ENCODE peak calls at places on chromosome 19, in seven cellular contexts. U, Z, O, K, P, V and S are unnamed samples.

GRCh38 chr19:475360-475759 is 14.5 kb upstream of the SHC2 start:
- DNase-seq in U (no peak), Z (no peak), O (no peak), K (no peak), P (no peak), V (no peak), S (no peak)

GRCh38 chr19:34998777-34999497 is 1.2 kb upstream of the GRAMD1A start:
- DNase-seq in U (no peak), Z (no peak), O (no peak), K (no peak), P (no peak), V (no peak), S (no peak)

GRCh38 chr19:54218960-54219661 is 3.7 kb downstream of the LILRB3 start:
- DNase-seq in U (no peak), Z (no peak), O (no peak), K (no peak), P (no peak), V (no peak), S (no peak)

GRCh38 chr19:20453424-20453938 is 112.1 kb downstream of the ZNF737 start:
- DNase-seq in U (no peak), Z (no peak), O (no peak), K (no peak), P (no peak), V (no peak), S (no peak)

GRCh38 chr19:18660051-18660910 is 23.2 kb upstream of the CRTC1 start:
- DNase-seq in U (peak), Z (peak), O (peak), K (peak), P (no peak), V (peak), S (peak)

GRCh38 chr19:5586300-5587070 is 18.7 kb upstream of the TINCR start:
- DNase-seq in U (no peak), Z (no peak), O (no peak), K (no peak), P (peak), V (no peak), S (no peak)

GRCh38 chr19:39236527-39236926 is 8.3 kb downstream of the IFNL3 start:
- DNase-seq in U (no peak), Z (no peak), O (no peak), K (no peak), P (no peak), V (no peak), S (no peak)

GRCh38 chr19:54804571-54804970 is 1.2 kb downstream of the KIR2DL4 start:
- DNase-seq in U (no peak), Z (no peak), O (no peak), K (no peak), P (no peak), V (no peak), S (no peak)

GRCh38 chr19:17311455-17312248 is 2.3 kb downstream of the DDA1 start:
- DNase-seq in U (no peak), Z (peak), O (peak), K (peak), P (peak), V (no peak), S (no peak)

GRCh38 chr19:10687518-10688288 is 13.5 kb upstream of the QTRT1 start:
- DNase-seq in U (no peak), Z (no peak), O (no peak), K (no peak), P (no peak), V (no peak), S (no peak)
- TF ChIP-seq CTCF in U (no peak), Z (no peak), O (no peak), K (no peak), P (no peak), V (no peak), S (no peak)

GRCh38 chr19:51654783-51655182 is 8.2 kb upstream of the SIGLEC14 start:
- DNase-seq in U (no peak), Z (no peak), O (no peak), K (no peak), P (no peak), V (no peak), S (no peak)
- TF ChIP-seq CTCF in U (no peak), Z (no peak), O (no peak), K (no peak), P (no peak), V (no peak), S (no peak)

DNA sequence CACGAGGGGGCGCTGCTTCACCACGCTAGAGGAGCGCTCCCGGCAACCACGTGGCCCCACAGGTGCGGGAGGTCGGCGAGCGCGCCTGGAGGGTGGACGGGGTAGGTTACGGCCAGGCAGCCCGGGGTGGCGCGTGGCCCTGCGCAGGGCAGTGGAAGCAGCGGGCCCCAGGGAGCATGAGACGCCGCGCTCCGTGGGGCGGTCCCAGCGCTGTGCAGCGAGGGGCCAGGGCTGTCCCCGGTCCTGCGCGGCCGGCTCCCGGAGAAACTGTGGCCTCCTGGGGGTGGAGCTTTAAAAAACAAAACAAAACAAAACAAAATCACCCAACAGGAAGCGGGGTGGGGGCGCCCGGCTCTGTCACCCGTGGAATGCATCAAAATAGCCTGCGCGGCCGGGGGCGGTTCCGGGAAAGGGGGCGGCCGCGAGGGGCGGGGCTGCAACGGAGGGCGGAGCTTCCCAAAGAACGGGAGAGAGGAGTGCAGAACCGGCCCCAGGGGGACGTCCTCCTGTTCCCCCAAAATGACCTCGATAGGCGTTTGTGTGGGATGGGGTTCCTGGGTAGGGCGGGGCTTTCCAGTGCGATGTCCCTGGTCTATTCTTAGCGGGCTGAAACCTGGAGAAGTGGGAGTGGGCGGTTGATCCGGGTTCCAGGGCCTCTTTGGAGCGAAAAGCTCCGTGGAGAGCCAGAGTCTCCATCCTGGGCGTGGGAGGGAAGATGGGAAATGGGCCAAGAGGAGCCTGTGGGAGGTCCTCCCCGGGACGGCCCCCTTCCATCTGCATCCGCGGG is 27.3 kb downstream of the NUMBL start:
- DNase-seq in U (peak), Z (peak), O (peak), K (peak), P (peak), V (peak), S (peak)
- TF ChIP-seq CTCF in U (peak), Z (peak), O (peak), K (peak), P (peak), V (peak), S (peak)

GRCh38 chr19:42325308-42325895 is at the start of gene MEGF8:
- DNase-seq in U (peak), Z (peak), O (peak), K (peak), P (peak), V (peak), S (peak)
- TF ChIP-seq CTCF in U (peak), Z (no peak), O (peak), K (peak), P (peak), V (peak), S (no peak)

GRCh38 chr19:3469638-3470499 is 10.5 kb downstream of the SMIM24 start:
- DNase-seq in U (no peak), Z (no peak), O (no peak), K (no peak), P (no peak), V (no peak), S (no peak)
- TF ChIP-seq CTCF in U (no peak), Z (no peak), O (peak), K (peak), P (no peak), V (no peak), S (no peak)

GRCh38 chr19:21767065-21767800 is at the start of gene ZNF100:
- DNase-seq in U (peak), Z (peak), O (peak), K (peak), P (peak), V (peak), S (peak)
- TF ChIP-seq CTCF in U (no peak), Z (no peak), O (no peak), K (no peak), P (no peak), V (no peak), S (no peak)

DNA sequence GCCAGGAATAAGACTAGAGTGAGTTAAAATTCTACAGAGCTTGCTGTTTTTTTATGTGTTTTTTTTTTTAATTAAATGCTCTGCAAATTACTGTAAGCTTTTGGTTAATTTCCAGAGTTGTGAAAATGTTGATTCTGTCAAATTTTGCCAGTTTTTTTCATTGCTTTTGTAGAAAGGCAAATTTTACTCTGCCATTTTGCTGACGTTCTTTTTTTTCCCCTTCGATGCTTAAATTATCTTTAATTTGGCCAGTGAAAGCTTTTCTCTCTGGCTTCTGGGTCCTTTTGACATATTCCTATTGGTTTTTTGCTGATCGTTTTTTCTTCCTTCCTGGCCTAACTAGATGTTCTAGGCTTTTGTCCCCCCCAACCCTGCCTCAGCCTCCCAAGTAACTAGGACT is 23.8 kb upstream of the EVI5L start:
- DNase-seq in U (no peak), Z (no peak), O (no peak), K (no peak), P (no peak), V (no peak), S (no peak)
- TF ChIP-seq CTCF in U (no peak), Z (no peak), O (no peak), K (no peak), P (no peak), V (no peak), S (no peak)

DNA sequence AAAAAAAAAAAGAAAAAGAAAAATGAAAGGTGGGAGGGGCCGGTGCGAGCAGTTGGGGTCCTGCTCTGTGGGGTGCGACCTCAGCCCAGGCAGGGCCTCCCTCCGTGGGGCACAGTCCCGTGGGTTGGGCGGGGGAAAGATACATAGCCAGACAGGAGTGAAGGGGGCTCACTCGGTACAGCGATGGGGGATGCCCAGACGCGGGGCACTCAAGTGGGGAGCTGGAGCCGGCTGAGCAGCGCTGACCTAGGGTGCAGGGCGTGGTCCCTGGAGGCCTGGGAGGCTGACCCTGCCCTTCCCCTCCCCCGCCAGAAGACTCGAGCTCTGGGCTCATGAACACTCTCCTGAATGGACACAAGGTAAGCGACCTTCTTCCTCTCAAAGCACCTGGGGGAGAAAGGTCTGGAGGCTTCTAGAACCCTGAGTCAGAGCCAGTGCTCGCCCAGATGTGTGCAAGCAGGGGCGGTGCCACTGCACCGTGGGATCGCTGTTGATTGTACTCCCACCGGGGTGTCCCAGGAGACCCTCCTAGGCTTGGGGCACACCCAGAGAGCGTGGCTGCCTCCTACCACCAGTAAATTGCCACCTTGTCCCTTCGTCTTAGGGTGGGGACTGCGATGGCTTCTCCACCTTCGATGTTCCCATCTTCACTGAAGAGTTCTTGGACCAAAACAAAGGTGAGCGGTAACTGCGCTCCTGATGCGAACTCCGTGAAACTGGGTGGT is 3.4 kb downstream of the HMG20B start:
- DNase-seq in U (no peak), Z (no peak), O (no peak), K (no peak), P (no peak), V (no peak), S (no peak)
- TF ChIP-seq CTCF in U (no peak), Z (no peak), O (no peak), K (no peak), P (no peak), V (no peak), S (no peak)

DNA sequence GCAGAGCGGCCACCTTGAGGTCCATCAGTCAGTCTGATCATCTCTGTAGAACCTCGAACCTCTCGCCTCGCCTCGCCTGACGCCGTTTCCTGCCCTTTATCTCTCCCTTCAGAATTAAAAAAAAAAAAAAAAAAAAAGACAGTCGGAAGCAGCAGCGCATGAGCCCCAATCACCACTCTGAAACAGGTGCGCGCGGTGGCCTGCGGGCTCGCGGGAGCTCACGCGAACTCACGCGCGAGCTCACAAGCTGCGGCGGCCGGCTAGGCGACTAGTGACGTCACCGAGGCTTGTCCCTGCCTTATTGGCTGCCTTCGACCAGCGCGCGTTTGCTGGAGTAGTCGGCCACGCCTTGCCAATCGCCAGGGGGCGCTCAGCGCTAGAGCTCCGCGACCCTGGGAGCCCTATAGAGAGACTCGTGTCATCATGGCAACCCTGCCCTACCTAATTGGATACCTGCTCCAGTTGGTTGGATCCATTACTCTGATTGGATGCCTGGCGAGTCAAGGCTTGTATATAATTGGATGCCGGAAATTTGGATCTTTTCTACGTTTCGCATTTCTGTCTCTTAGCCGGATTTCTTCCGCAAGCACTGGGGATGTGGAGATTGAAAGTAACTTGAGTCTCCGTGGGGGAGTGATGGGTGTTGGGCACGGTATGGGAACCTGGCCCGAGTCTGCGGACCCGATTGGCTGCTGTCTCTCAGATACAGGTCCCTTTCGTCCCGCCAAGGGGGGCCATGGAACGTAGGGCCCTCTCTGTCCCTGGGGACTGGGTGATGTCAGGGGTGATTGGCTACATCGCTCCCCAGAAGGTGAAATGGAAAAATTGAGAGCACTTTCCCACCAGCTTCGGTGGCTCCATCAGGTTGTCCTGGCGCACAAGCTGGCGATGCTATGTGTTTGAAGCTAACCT is 31.6 kb downstream of the SYT3 start:
- DNase-seq in U (peak), Z (no peak), O (peak), K (peak), P (peak), V (peak), S (peak)
- TF ChIP-seq CTCF in U (peak), Z (no peak), O (peak), K (peak), P (no peak), V (peak), S (peak)